ENCODE peak calls at places on chromosome 9, in nine cellular contexts. I, G, T, W, M, R, L, N and V are unnamed samples.

GRCh38 chr9:13841801-13842462 is 472.0 kb downstream of the NFIB start:
- DNase-seq in N (no peak), I (peak; percentile 84), M (peak; percentile 7), T (peak; percentile 48), W (no peak), R (peak; percentile 0), G (no peak), L (no peak), V (no peak)

GRCh38 chr9:88691811-88692210 is 156.8 kb downstream of the NXNL2 start:
- DNase-seq in R (no peak), I (no peak), G (no peak), L (no peak), T (no peak), W (no peak), N (no peak), M (no peak), V (no peak)

GRCh38 chr9:33135086-33135958 is 31.8 kb downstream of the B4GALT1 start:
- DNase-seq in N (no peak), R (no peak), W (no peak), G (no peak), I (no peak), T (no peak), L (no peak), M (no peak), V (no peak)

GRCh38 chr9:69004836-69005235 is 9.1 kb downstream of the PRKACG start:
- DNase-seq in T (no peak), L (no peak), R (no peak), W (no peak), N (no peak), I (no peak), G (no peak), M (no peak), V (peak; percentile 26)

GRCh38 chr9:75148551-75148950 is 60.2 kb downstream of the OSTF1 start:
- DNase-seq in M (no peak), R (no peak), W (no peak), T (no peak), L (no peak), G (no peak), N (no peak), I (no peak), V (no peak)

GRCh38 chr9:8809747-8810146 is 1010.2 kb upstream of the DMAC1 start:
- DNase-seq in I (no peak), M (no peak), G (no peak), W (no peak), N (no peak), T (no peak), R (no peak), L (no peak), V (no peak)

GRCh38 chr9:98785333-98785933 is 10.9 kb downstream of the ANKS6 start:
- DNase-seq in M (no peak), L (no peak), N (no peak), R (no peak), W (no peak), T (no peak), I (no peak), G (no peak), V (peak; percentile 31)

GRCh38 chr9:100581081-100581480 is 3.2 kb downstream of the CAVIN4 start:
- DNase-seq in L (no peak), M (no peak), R (no peak), T (no peak), I (no peak), N (no peak), W (no peak), G (no peak), V (no peak)